ENCODE peak calls at places on chromosomes 4 and X, in six cellular contexts. Q, L, F, H, G and X are unnamed samples.

GRCh38 chr4:124060261-124060918 is 652.1 kb downstream of the ANKRD50 start:
- DNase-seq in Q (peak; percentile 77), L (no peak), F (peak; percentile 29), H (peak; percentile 92), G (no peak), X (no peak)

GRCh38 chr4:47914219-47914925 is at the start of gene NFXL1:
- DNase-seq in Q (peak; percentile 99), L (peak; percentile 98), F (peak; percentile 98), H (peak; percentile 89), G (peak; percentile 92), X (peak; percentile 50)

GRCh38 chr4:40199179-40199670 is 2.4 kb downstream of the RHOH start:
- DNase-seq in Q (no peak), L (no peak), F (no peak), H (no peak), G (no peak), X (no peak)

GRCh38 chr4:126794363-126794762 is 838.4 kb upstream of the INTU start:
- DNase-seq in Q (peak; percentile 82), L (no peak), F (no peak), H (no peak), G (no peak), X (no peak)

GRCh38 chrX:138723301-138723700 is 11.8 kb upstream of the FGF13 start:
- DNase-seq in Q (no peak), L (no peak), F (no peak), H (no peak), G (no peak), X (no peak)

GRCh38 chr4:83212041-83212851 is 72.4 kb downstream of the COQ2 start:
- DNase-seq in Q (no peak), L (no peak), F (peak; percentile 78), H (no peak), G (no peak), X (no peak)

GRCh38 chr4:168815373-168816345 is 194.4 kb downstream of the CBR4 start:
- DNase-seq in Q (peak; percentile 88), L (no peak), F (no peak), H (peak; percentile 76), G (peak; percentile 86), X (no peak)

GRCh38 chrX:153595859-153596857 is 2.8 kb downstream of the CCNQ start:
- DNase-seq in Q (no peak), L (no peak), F (no peak), H (no peak), G (no peak), X (no peak)

GRCh38 chr4:160318567-160319220 is 1215.8 kb downstream of the RAPGEF2 start:
- DNase-seq in Q (peak; percentile 75), L (no peak), F (no peak), H (no peak), G (no peak), X (no peak)

GRCh38 chr4:2925931-2926860 is 37.0 kb downstream of the NOP14 start:
- DNase-seq in Q (no peak), L (peak; percentile 26), F (no peak), H (no peak), G (no peak), X (no peak)

GRCh38 chr4:8080754-8081065 is 77.9 kb downstream of the ABLIM2 start:
- DNase-seq in Q (no peak), L (no peak), F (no peak), H (no peak), G (no peak), X (no peak)

GRCh38 chr4:15327311-15328298 is 100.2 kb upstream of the C1QTNF7 start:
- DNase-seq in Q (peak; percentile 65), L (no peak), F (no peak), H (peak; percentile 99), G (peak; percentile 92), X (no peak)

GRCh38 chrX:110992611-110993010 is 103.4 kb upstream of the PAK3 start:
- DNase-seq in Q (peak; percentile 9), L (no peak), F (peak; percentile 19), H (no peak), G (no peak), X (no peak)

GRCh38 chrX:102860235-102860634 is 76.8 kb upstream of the RAB40AL start:
- DNase-seq in Q (no peak), L (no peak), F (no peak), H (no peak), G (no peak), X (no peak)

GRCh38 chrX:12929701-12930100 is 23.3 kb downstream of the TLR8 start:
- DNase-seq in Q (no peak), L (no peak), F (no peak), H (no peak), G (no peak), X (no peak)

GRCh38 chrX:82087699-82088098 is 885.8 kb downstream of the SH3BGRL start:
- DNase-seq in Q (no peak), L (no peak), F (no peak), H (no peak), G (no peak), X (no peak)

GRCh38 chrX:103052625-103053024 is 11.3 kb downstream of the BEX1 start:
- DNase-seq in Q (no peak), L (no peak), F (no peak), H (no peak), G (no peak), X (no peak)

GRCh38 chr4:105594094-105595010 is 41.9 kb downstream of the ARHGEF38 start:
- DNase-seq in Q (no peak), L (no peak), F (no peak), H (no peak), G (no peak), X (peak; percentile 79)

GRCh38 chrX:31337332-31337731 is 265.5 kb upstream of the FTHL17 start:
- DNase-seq in Q (no peak), L (no peak), F (no peak), H (no peak), G (no peak), X (no peak)

GRCh38 chr4:173424899-173425805 is 26.2 kb upstream of the SCRG1 start:
- DNase-seq in Q (peak; percentile 73), L (no peak), F (no peak), H (no peak), G (no peak), X (no peak)

GRCh38 chr4:160831165-160831922 is 1332.5 kb downstream of the FSTL5 start:
- DNase-seq in Q (no peak), L (no peak), F (no peak), H (no peak), G (no peak), X (no peak)

GRCh38 chr4:8860096-8860891 is 11.3 kb downstream of the HMX1 start:
- DNase-seq in Q (no peak), L (no peak), F (no peak), H (no peak), G (no peak), X (no peak)

GRCh38 chr4:40840985-40841571 is 91.3 kb downstream of the NSUN7 start:
- DNase-seq in Q (peak; percentile 94), L (peak; percentile 79), F (peak; percentile 83), H (peak; percentile 83), G (peak; percentile 68), X (peak; percentile 60)

GRCh38 chr4:76601791-76602190 is 166.8 kb downstream of the SHROOM3 start:
- DNase-seq in Q (peak; percentile 86), L (no peak), F (no peak), H (no peak), G (no peak), X (no peak)

GRCh38 chrX:122055979-122056715 is 1008.7 kb downstream of the GLUD2 start:
- DNase-seq in Q (no peak), L (no peak), F (no peak), H (no peak), G (no peak), X (no peak)

GRCh38 chr4:153480704-153481103 is 14.5 kb downstream of the TMEM131L start:
- DNase-seq in Q (no peak), L (no peak), F (no peak), H (no peak), G (no peak), X (no peak)

GRCh38 chr4:171342646-171343045 is 470.6 kb upstream of the GALNTL6 start:
- DNase-seq in Q (no peak), L (no peak), F (no peak), H (no peak), G (no peak), X (no peak)

GRCh38 chr4:96677499-96677898 is 837.6 kb downstream of the PDHA2 start:
- DNase-seq in Q (peak; percentile 80), L (no peak), F (no peak), H (no peak), G (no peak), X (no peak)

GRCh38 chrX:28773807-28774206 is 186.6 kb downstream of the IL1RAPL1 start:
- DNase-seq in Q (no peak), L (no peak), F (no peak), H (no peak), G (no peak), X (no peak)

DNA sequence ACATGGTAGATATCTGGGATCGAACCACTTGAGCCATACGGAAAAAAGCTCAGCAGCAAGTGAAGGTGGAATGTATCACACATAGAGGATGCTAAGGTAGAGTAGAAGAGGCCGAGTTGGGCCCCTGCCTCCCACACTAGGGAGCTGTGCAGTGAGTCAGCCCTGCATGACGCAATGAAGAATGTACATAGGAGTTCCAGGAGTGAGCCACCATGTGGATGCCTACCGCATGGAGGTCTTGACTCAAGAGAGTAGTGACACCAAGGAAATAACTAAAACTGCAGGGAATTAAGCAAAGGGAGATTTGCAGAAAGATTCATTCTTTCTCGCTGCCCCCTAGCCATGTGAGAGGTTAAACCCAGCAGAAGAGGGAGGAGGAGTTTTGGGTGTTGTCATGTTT is 389.6 kb upstream of the IGFBP7 start:
- DNase-seq in Q (no peak), L (no peak), F (no peak), H (no peak), G (no peak), X (no peak)
- TF ChIP-seq CTCF in Q (no peak), L (no peak), F (no peak), H (no peak), G (no peak), X (no peak)

GRCh38 chr4:92305148-92305877 is 1.5 kb downstream of the GRID2 start:
- DNase-seq in Q (peak; percentile 48), L (peak; percentile 78), F (no peak), H (no peak), G (no peak), X (no peak)

GRCh38 chr4:92305878-92306520 is 2.2 kb downstream of the GRID2 start:
- DNase-seq in Q (peak; percentile 2), L (no peak), F (no peak), H (no peak), G (no peak), X (no peak)

GRCh38 chr4:92303621-92304027 is at the start of gene GRID2:
- DNase-seq in Q (peak; percentile 16), L (peak; percentile 58), F (no peak), H (no peak), G (no peak), X (no peak)

GRCh38 chr4:92304073-92304472 is 307 bp downstream of the GRID2 start:
- DNase-seq in Q (no peak), L (no peak), F (no peak), H (no peak), G (no peak), X (no peak)

GRCh38 chr4:92304636-92305035 is 870 bp downstream of the GRID2 start:
- DNase-seq in Q (peak; percentile 1), L (no peak), F (no peak), H (no peak), G (no peak), X (no peak)
- H3K4me3 ChIP-seq in Q (no peak overlapping the region), L (peak overlapping the region; percentile 74), F (no peak overlapping the region), H (no peak overlapping the region), G (peak overlapping the region; percentile 26), X (no peak overlapping the region)

GRCh38 chr4:6763330-6763851 is 19.1 kb upstream of the KIAA0232 start:
- DNase-seq in Q (no peak), L (no peak), F (peak; percentile 37), H (no peak), G (no peak), X (no peak)
- TF ChIP-seq CTCF in Q (peak; percentile 46), L (no peak), F (no peak), H (no peak), G (no peak), X (peak; percentile 23)

GRCh38 chr4:84482564-84483563 is 16.2 kb downstream of the NKX6-1 start:
- DNase-seq in Q (peak; percentile 52), L (no peak), F (peak; percentile 72), H (no peak), G (no peak), X (no peak)
- H3K4me3 ChIP-seq in Q (peak overlapping the region; percentile 37), L (peak overlapping the region; percentile 21), F (peak overlapping the region; percentile 33), H (no peak overlapping the region), G (no peak overlapping the region), X (no peak overlapping the region)